ENCODE peak calls at places on chromosomes 7 and 10, in seven cellular contexts. One of them, this sample, is unnamed.

GRCh38 chr7:3027455-3027854 is 16.2 kb downstream of the CARD11 start:
- DNase-seq in osteoblast: no peak
- DNase-seq in kidney epithelial cell: no peak
- DNase-seq in neural progenitor cell: no peak
- DNase-seq in cardiac muscle cell: no peak
- DNase-seq in Calu3: no peak
- DNase-seq in WTC11: no peak
- DNase-seq in this sample: no peak

GRCh38 chr7:24560772-24561171 is 12.5 kb upstream of the PALS2 start:
- DNase-seq in osteoblast: no peak
- DNase-seq in kidney epithelial cell: no peak
- DNase-seq in neural progenitor cell: no peak
- DNase-seq in cardiac muscle cell: no peak
- DNase-seq in Calu3: no peak
- DNase-seq in WTC11: no peak
- DNase-seq in this sample: no peak

GRCh38 chr7:102008535-102009262 is 191.3 kb downstream of the CUX1 start:
- DNase-seq in osteoblast: peak
- DNase-seq in kidney epithelial cell: no peak
- DNase-seq in neural progenitor cell: no peak
- DNase-seq in cardiac muscle cell: no peak
- DNase-seq in Calu3: peak
- DNase-seq in WTC11: no peak
- DNase-seq in this sample: no peak

GRCh38 chr7:34317039-34317438 is 341.0 kb upstream of the NPSR1 start:
- DNase-seq in osteoblast: no peak
- DNase-seq in kidney epithelial cell: no peak
- DNase-seq in neural progenitor cell: no peak
- DNase-seq in cardiac muscle cell: no peak
- DNase-seq in Calu3: no peak
- DNase-seq in WTC11: no peak
- DNase-seq in this sample: no peak

GRCh38 chr7:106679153-106679931 is 18.4 kb upstream of the CCDC71L start:
- DNase-seq in osteoblast: no peak
- DNase-seq in kidney epithelial cell: peak
- DNase-seq in neural progenitor cell: no peak
- DNase-seq in cardiac muscle cell: peak
- DNase-seq in Calu3: peak
- DNase-seq in WTC11: no peak
- DNase-seq in this sample: no peak

GRCh38 chr7:13540429-13540828 is 449.0 kb downstream of the ETV1 start:
- DNase-seq in osteoblast: no peak
- DNase-seq in kidney epithelial cell: no peak
- DNase-seq in neural progenitor cell: no peak
- DNase-seq in cardiac muscle cell: no peak
- DNase-seq in Calu3: no peak
- DNase-seq in WTC11: no peak
- DNase-seq in this sample: no peak

GRCh38 chr10:42926831-42927230 is 144.2 kb downstream of the BMS1 start:
- DNase-seq in osteoblast: peak
- DNase-seq in kidney epithelial cell: no peak
- DNase-seq in neural progenitor cell: peak
- DNase-seq in cardiac muscle cell: peak
- DNase-seq in Calu3: no peak
- DNase-seq in WTC11: peak
- DNase-seq in this sample: peak

GRCh38 chr7:98286093-98286525 is 4.6 kb downstream of the BRI3 start:
- DNase-seq in osteoblast: peak
- DNase-seq in kidney epithelial cell: no peak
- DNase-seq in neural progenitor cell: no peak
- DNase-seq in cardiac muscle cell: no peak
- DNase-seq in Calu3: peak
- DNase-seq in WTC11: no peak
- DNase-seq in this sample: no peak

GRCh38 chr7:4716946-4717694 is 35.0 kb downstream of the FOXK1 start:
- DNase-seq in osteoblast: peak
- DNase-seq in kidney epithelial cell: no peak
- DNase-seq in neural progenitor cell: no peak
- DNase-seq in cardiac muscle cell: no peak
- DNase-seq in Calu3: no peak
- DNase-seq in WTC11: no peak
- DNase-seq in this sample: no peak

GRCh38 chr10:86225098-86225782 is 141.4 kb downstream of the GRID1 start:
- DNase-seq in osteoblast: peak
- DNase-seq in kidney epithelial cell: peak
- DNase-seq in neural progenitor cell: no peak
- DNase-seq in cardiac muscle cell: no peak
- DNase-seq in Calu3: no peak
- DNase-seq in WTC11: no peak
- DNase-seq in this sample: no peak

GRCh38 chr10:61164458-61165160 is 220.6 kb upstream of the RHOBTB1 start:
- DNase-seq in osteoblast: peak
- DNase-seq in kidney epithelial cell: no peak
- DNase-seq in neural progenitor cell: no peak
- DNase-seq in cardiac muscle cell: no peak
- DNase-seq in Calu3: no peak
- DNase-seq in WTC11: no peak
- DNase-seq in this sample: no peak

GRCh38 chr10:84375881-84376280 is 47.5 kb downstream of the CCSER2 start:
- DNase-seq in osteoblast: no peak
- DNase-seq in kidney epithelial cell: no peak
- DNase-seq in neural progenitor cell: no peak
- DNase-seq in cardiac muscle cell: no peak
- DNase-seq in Calu3: no peak
- DNase-seq in WTC11: no peak
- DNase-seq in this sample: no peak

GRCh38 chr7:4714767-4715384 is 32.8 kb downstream of the FOXK1 start:
- DNase-seq in osteoblast: peak
- DNase-seq in kidney epithelial cell: no peak
- DNase-seq in neural progenitor cell: no peak
- DNase-seq in cardiac muscle cell: no peak
- DNase-seq in Calu3: no peak
- DNase-seq in WTC11: no peak
- DNase-seq in this sample: no peak

GRCh38 chr7:24817339-24817738 is 60.1 kb upstream of the GSDME start:
- DNase-seq in osteoblast: no peak
- DNase-seq in kidney epithelial cell: no peak
- DNase-seq in neural progenitor cell: peak
- DNase-seq in cardiac muscle cell: no peak
- DNase-seq in Calu3: no peak
- DNase-seq in WTC11: no peak
- DNase-seq in this sample: no peak

GRCh38 chr7:64667311-64667710 is 1.4 kb downstream of the ZNF107 start:
- DNase-seq in osteoblast: no peak
- DNase-seq in kidney epithelial cell: no peak
- DNase-seq in neural progenitor cell: no peak
- DNase-seq in cardiac muscle cell: no peak
- DNase-seq in Calu3: no peak
- DNase-seq in WTC11: no peak
- DNase-seq in this sample: no peak

GRCh38 chr7:139753693-139754111 is 24.1 kb downstream of the HIPK2 start:
- DNase-seq in osteoblast: no peak
- DNase-seq in kidney epithelial cell: no peak
- DNase-seq in neural progenitor cell: no peak
- DNase-seq in cardiac muscle cell: no peak
- DNase-seq in Calu3: no peak
- DNase-seq in WTC11: no peak
- DNase-seq in this sample: no peak

GRCh38 chr7:73624669-73625001 is 313 bp upstream of the MLXIPL start:
- DNase-seq in osteoblast: no peak
- DNase-seq in kidney epithelial cell: no peak
- DNase-seq in neural progenitor cell: no peak
- DNase-seq in cardiac muscle cell: no peak
- DNase-seq in Calu3: no peak
- DNase-seq in WTC11: no peak
- DNase-seq in this sample: no peak

GRCh38 chr7:73623798-73624668 is at the start of gene MLXIPL:
- DNase-seq in osteoblast: peak
- DNase-seq in kidney epithelial cell: no peak
- DNase-seq in neural progenitor cell: peak
- DNase-seq in cardiac muscle cell: peak
- DNase-seq in Calu3: peak
- DNase-seq in WTC11: peak
- DNase-seq in this sample: peak

GRCh38 chr7:73625276-73625675 is 954 bp upstream of the MLXIPL start:
- DNase-seq in osteoblast: no peak
- DNase-seq in kidney epithelial cell: no peak
- DNase-seq in neural progenitor cell: no peak
- DNase-seq in cardiac muscle cell: no peak
- DNase-seq in Calu3: no peak
- DNase-seq in WTC11: no peak
- DNase-seq in this sample: no peak

GRCh38 chr7:73628504-73628903 is 4.2 kb upstream of the MLXIPL start:
- DNase-seq in osteoblast: peak
- DNase-seq in kidney epithelial cell: no peak
- DNase-seq in neural progenitor cell: no peak
- DNase-seq in cardiac muscle cell: no peak
- DNase-seq in Calu3: no peak
- DNase-seq in WTC11: no peak
- DNase-seq in this sample: no peak

DNA sequence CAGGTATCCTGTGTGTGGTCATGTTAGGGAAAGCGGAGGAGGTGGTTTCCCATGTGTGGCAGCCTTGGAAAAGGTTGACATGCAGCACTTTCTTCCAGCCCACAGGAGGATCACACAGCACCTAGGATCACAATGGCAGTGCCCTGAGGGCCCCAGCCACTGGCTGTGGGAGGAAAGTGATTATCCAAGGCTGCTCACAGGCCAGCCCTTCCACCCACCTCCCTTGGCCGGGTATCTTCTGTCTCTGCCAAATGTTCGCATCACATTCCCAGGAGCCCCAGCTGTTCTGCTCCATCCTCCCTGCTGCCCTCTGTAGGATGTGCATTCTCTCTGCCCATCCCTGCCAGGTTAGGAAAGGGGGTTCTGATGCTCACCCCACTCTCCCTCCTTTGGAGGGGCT is 2.5 kb upstream of the MLXIPL start:
- DNase-seq in osteoblast: peak
- DNase-seq in kidney epithelial cell: no peak
- DNase-seq in neural progenitor cell: peak
- DNase-seq in cardiac muscle cell: no peak
- DNase-seq in Calu3: no peak
- DNase-seq in WTC11: no peak
- DNase-seq in this sample: no peak
- TF ChIP-seq CTCF in osteoblast: peak
- TF ChIP-seq CTCF in kidney epithelial cell: no peak
- TF ChIP-seq CTCF in neural progenitor cell: peak
- TF ChIP-seq CTCF in cardiac muscle cell: peak
- TF ChIP-seq CTCF in Calu3: no peak
- TF ChIP-seq CTCF in WTC11: no peak
- TF ChIP-seq CTCF in this sample: no peak

GRCh38 chr10:11437391-11438241 is 173.8 kb downstream of the USP6NL start:
- DNase-seq in osteoblast: no peak
- DNase-seq in kidney epithelial cell: no peak
- DNase-seq in neural progenitor cell: peak
- DNase-seq in cardiac muscle cell: no peak
- DNase-seq in Calu3: no peak
- DNase-seq in WTC11: peak
- DNase-seq in this sample: peak
- TF ChIP-seq CTCF in osteoblast: no peak
- TF ChIP-seq CTCF in kidney epithelial cell: no peak
- TF ChIP-seq CTCF in neural progenitor cell: no peak
- TF ChIP-seq CTCF in cardiac muscle cell: no peak
- TF ChIP-seq CTCF in Calu3: no peak
- TF ChIP-seq CTCF in WTC11: no peak
- TF ChIP-seq CTCF in this sample: no peak

GRCh38 chr7:45872116-45873034 is 507 bp downstream of the CCDC201 start:
- DNase-seq in osteoblast: no peak
- DNase-seq in kidney epithelial cell: no peak
- DNase-seq in neural progenitor cell: peak
- DNase-seq in cardiac muscle cell: peak
- DNase-seq in Calu3: peak
- DNase-seq in WTC11: peak
- DNase-seq in this sample: peak
- TF ChIP-seq CTCF in osteoblast: peak
- TF ChIP-seq CTCF in kidney epithelial cell: peak
- TF ChIP-seq CTCF in neural progenitor cell: peak
- TF ChIP-seq CTCF in cardiac muscle cell: peak
- TF ChIP-seq CTCF in Calu3: peak
- TF ChIP-seq CTCF in WTC11: peak
- TF ChIP-seq CTCF in this sample: peak

GRCh38 chr10:15169555-15170407 is 1.3 kb upstream of the NMT2 start:
- DNase-seq in osteoblast: peak
- DNase-seq in kidney epithelial cell: no peak
- DNase-seq in neural progenitor cell: peak
- DNase-seq in cardiac muscle cell: peak
- DNase-seq in Calu3: no peak
- DNase-seq in WTC11: no peak
- DNase-seq in this sample: no peak

GRCh38 chr10:15166325-15166724 is 2.2 kb downstream of the NMT2 start:
- DNase-seq in osteoblast: peak
- DNase-seq in kidney epithelial cell: no peak
- DNase-seq in neural progenitor cell: peak
- DNase-seq in cardiac muscle cell: no peak
- DNase-seq in Calu3: no peak
- DNase-seq in WTC11: no peak
- DNase-seq in this sample: no peak

GRCh38 chr10:15168296-15168780 is at the start of gene NMT2:
- DNase-seq in osteoblast: peak
- DNase-seq in kidney epithelial cell: peak
- DNase-seq in neural progenitor cell: peak
- DNase-seq in cardiac muscle cell: peak
- DNase-seq in Calu3: peak
- DNase-seq in WTC11: peak
- DNase-seq in this sample: no peak

GRCh38 chr10:15168781-15169554 is 475 bp upstream of the NMT2 start:
- DNase-seq in osteoblast: peak
- DNase-seq in kidney epithelial cell: peak
- DNase-seq in neural progenitor cell: peak
- DNase-seq in cardiac muscle cell: peak
- DNase-seq in Calu3: peak
- DNase-seq in WTC11: peak
- DNase-seq in this sample: peak

DNA sequence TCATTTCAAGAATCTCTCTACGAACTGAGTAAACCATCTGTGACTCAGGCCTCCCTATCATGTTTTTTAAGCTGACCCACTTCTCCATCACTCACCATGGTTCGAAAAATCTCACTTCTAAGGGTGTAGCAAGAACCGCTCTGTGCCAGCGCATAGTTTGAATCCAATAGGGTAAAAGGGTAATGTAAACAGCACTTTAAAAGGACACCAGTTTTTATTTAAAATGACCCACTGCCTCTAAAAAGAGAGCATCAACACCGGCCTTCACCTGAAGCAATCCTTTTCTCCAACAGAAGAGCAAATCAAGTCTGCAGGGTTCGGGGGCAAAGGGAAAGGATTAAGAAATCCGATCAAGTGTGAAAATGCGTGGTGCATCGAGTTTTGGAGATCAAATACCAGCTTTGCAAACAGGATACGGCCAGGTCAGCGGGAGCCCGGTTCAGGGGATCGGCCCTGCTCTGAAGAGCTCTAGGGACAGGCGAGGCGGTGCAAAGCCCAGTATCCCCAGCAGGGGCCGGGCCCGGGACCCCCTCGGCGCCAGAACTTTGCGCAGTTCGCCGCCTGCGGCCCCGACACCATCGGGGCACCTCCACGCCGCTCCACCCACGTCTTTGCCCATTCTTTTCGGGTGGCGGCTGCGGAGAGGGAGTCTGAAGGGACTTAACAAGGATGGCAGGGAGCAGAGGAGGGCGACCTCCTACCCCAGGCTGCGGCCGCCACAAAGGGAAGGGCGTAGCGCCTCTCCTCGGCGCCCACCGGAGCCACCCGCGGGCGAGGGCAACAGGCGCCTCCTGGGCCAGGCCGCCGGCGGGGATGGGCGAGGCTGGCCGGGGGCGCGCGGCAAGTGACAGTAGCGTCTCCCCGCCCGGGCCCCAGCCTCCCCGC is 840 bp downstream of the NMT2 start:
- DNase-seq in osteoblast: peak
- DNase-seq in kidney epithelial cell: no peak
- DNase-seq in neural progenitor cell: peak
- DNase-seq in cardiac muscle cell: peak
- DNase-seq in Calu3: peak
- DNase-seq in WTC11: peak
- DNase-seq in this sample: peak
- TF ChIP-seq CTCF in osteoblast: peak
- TF ChIP-seq CTCF in kidney epithelial cell: peak
- TF ChIP-seq CTCF in neural progenitor cell: peak
- TF ChIP-seq CTCF in cardiac muscle cell: peak
- TF ChIP-seq CTCF in Calu3: peak
- TF ChIP-seq CTCF in WTC11: peak
- TF ChIP-seq CTCF in this sample: peak

This sample was measured in nephron progenitor cell.